ENCODE peak calls at places on chromosomes 3 and 15, in eight cellular contexts. N, I, L, P, D, B, M and Z are unnamed samples.

GRCh38 chr3:131658115-131658514 is 155.3 kb upstream of the MRPL3 start:
- DNase-seq in N (no peak), I (no peak), L (no peak), P (no peak), D (no peak), B (no peak), M (no peak), Z (no peak)

GRCh38 chr3:38108649-38109579 is 28.0 kb downstream of the ACAA1 start:
- DNase-seq in N (no peak), I (no peak), L (no peak), P (no peak), D (no peak), B (no peak), M (peak), Z (no peak)

GRCh38 chr3:112308151-112308911 is 14.3 kb upstream of the SLC9C1 start:
- DNase-seq in N (no peak), I (no peak), L (peak), P (no peak), D (no peak), B (no peak), M (no peak), Z (no peak)

GRCh38 chr15:34514251-34514760 is 69.1 kb downstream of the GOLGA8B start:
- DNase-seq in N (peak), I (no peak), L (no peak), P (no peak), D (no peak), B (peak), M (peak), Z (peak)

GRCh38 chr3:72338082-72338941 is 509.9 kb downstream of the SHQ1 start:
- DNase-seq in N (no peak), I (no peak), L (peak), P (no peak), D (peak), B (no peak), M (peak), Z (no peak)

GRCh38 chr15:85312925-85313324 is 67.5 kb upstream of the AKAP13 start:
- DNase-seq in N (no peak), I (no peak), L (no peak), P (no peak), D (no peak), B (peak), M (no peak), Z (peak)

GRCh38 chr3:99118381-99118780 is 216.9 kb upstream of the DCBLD2 start:
- DNase-seq in N (no peak), I (no peak), L (no peak), P (no peak), D (no peak), B (no peak), M (no peak), Z (peak)

GRCh38 chr3:46667061-46667621 is 26.3 kb downstream of the ALS2CL start:
- DNase-seq in N (peak), I (no peak), L (no peak), P (no peak), D (no peak), B (no peak), M (peak), Z (no peak)